ENCODE peak calls at places on chromosomes 6 and 20, in seven cellular contexts. G is mesendoderm, R is IMR-90, Y is trophoblast cell, P is mesenchymal stem cell, K is neuronal stem cell, S is H1. D is an unnamed sample.
A peak's percentile ranks its signal among the peaks of the same experiment; 100 is the strongest.

GRCh38 chr6:16684896-16685554 is 76.2 kb downstream of the ATXN1 start:
- DNase-seq in G (no peak), R (peak; percentile 82), Y (peak; percentile 47), P (peak; percentile 65), K (no peak), S (no peak), D (no peak)

GRCh38 chr6:125414507-125414906 is 112.7 kb upstream of the HDDC2 start:
- DNase-seq in G (no peak), R (no peak), Y (peak; percentile 1), P (no peak), K (no peak), S (no peak), D (no peak)

GRCh38 chr20:49630396-49630951 is 62.5 kb upstream of the PTGIS start:
- DNase-seq in G (no peak), R (no peak), Y (peak; percentile 80), P (no peak), K (no peak), S (no peak), D (no peak)

GRCh38 chr6:90610671-90611542 is 24.0 kb upstream of the MAP3K7 start:
- DNase-seq in G (peak; percentile 82), R (peak; percentile 4), Y (no peak), P (peak; percentile 37), K (peak; percentile 46), S (peak; percentile 77), D (peak; percentile 75)

GRCh38 chr6:158805698-158806373 is 13.3 kb downstream of the EZR start:
- DNase-seq in G (no peak), R (no peak), Y (no peak), P (no peak), K (no peak), S (no peak), D (no peak)

GRCh38 chr6:94350833-94351232 is 931.5 kb upstream of the EPHA7 start:
- DNase-seq in G (no peak), R (no peak), Y (no peak), P (no peak), K (no peak), S (no peak), D (no peak)

GRCh38 chr6:19309661-19310060 is 527.5 kb upstream of the ID4 start:
- DNase-seq in G (no peak), R (no peak), Y (no peak), P (no peak), K (no peak), S (no peak), D (no peak)

GRCh38 chr6:132768051-132768517 is 10.4 kb upstream of the VNN2 start:
- DNase-seq in G (peak; percentile 84), R (no peak), Y (peak; percentile 80), P (peak; percentile 74), K (peak; percentile 29), S (peak; percentile 82), D (peak; percentile 83)

GRCh38 chr20:24610341-24611115 is 141.1 kb downstream of the SYNDIG1 start:
- DNase-seq in G (peak; percentile 93), R (no peak), Y (no peak), P (no peak), K (no peak), S (no peak), D (no peak)

GRCh38 chr6:168837231-168837903 is 396.4 kb downstream of the SMOC2 start:
- DNase-seq in G (no peak), R (no peak), Y (peak; percentile 45), P (no peak), K (no peak), S (no peak), D (no peak)

GRCh38 chr6:17096076-17096475 is 5.8 kb upstream of the STMND1 start:
- DNase-seq in G (no peak), R (no peak), Y (peak; percentile 66), P (no peak), K (no peak), S (no peak), D (no peak)

GRCh38 chr6:15464211-15464725 is 198.6 kb downstream of the DTNBP1 start:
- DNase-seq in G (peak; percentile 52), R (no peak), Y (peak; percentile 49), P (peak; percentile 23), K (peak; percentile 23), S (peak; percentile 85), D (peak; percentile 57)

GRCh38 chr20:33910056-33910455 is 83.7 kb upstream of the RALY start:
- DNase-seq in G (no peak), R (peak; percentile 71), Y (no peak), P (peak; percentile 30), K (no peak), S (no peak), D (no peak)

GRCh38 chr6:11329841-11330765 is 97.6 kb upstream of the NEDD9 start:
- DNase-seq in G (no peak), R (no peak), Y (no peak), P (no peak), K (no peak), S (no peak), D (no peak)

GRCh38 chr6:2693191-2693590 is 57.5 kb downstream of the MYLK4 start:
- DNase-seq in G (no peak), R (no peak), Y (no peak), P (no peak), K (no peak), S (no peak), D (no peak)

GRCh38 chr6:157503018-157503747 is 122.2 kb downstream of the ZDHHC14 start:
- DNase-seq in G (no peak), R (no peak), Y (no peak), P (no peak), K (no peak), S (no peak), D (no peak)

GRCh38 chr6:121482751-121483150 is 47.3 kb downstream of the GJA1 start:
- DNase-seq in G (no peak), R (no peak), Y (no peak), P (no peak), K (no peak), S (no peak), D (no peak)

GRCh38 chr20:31260326-31260932 is 3.0 kb downstream of the DEFB115 start:
- DNase-seq in G (peak; percentile 11), R (no peak), Y (peak; percentile 1), P (no peak), K (no peak), S (no peak), D (no peak)

GRCh38 chr6:157222201-157222981 is 100.9 kb downstream of the TMEM242 start:
- DNase-seq in G (no peak), R (no peak), Y (no peak), P (no peak), K (no peak), S (peak; percentile 36), D (no peak)

GRCh38 chr6:54981276-54981609 is 134.7 kb downstream of the FAM83B start:
- DNase-seq in G (no peak), R (no peak), Y (peak; percentile 30), P (no peak), K (no peak), S (no peak), D (no peak)

GRCh38 chr6:38524436-38525145 is 115.1 kb downstream of the BTBD9 start:
- DNase-seq in G (no peak), R (peak; percentile 52), Y (no peak), P (no peak), K (no peak), S (no peak), D (no peak)

GRCh38 chr6:117272032-117272866 is 6.9 kb downstream of the VGLL2 start:
- DNase-seq in G (no peak), R (no peak), Y (no peak), P (no peak), K (no peak), S (no peak), D (peak; percentile 33)

GRCh38 chr20:56989516-56989915 is 276.9 kb downstream of the BMP7 start:
- DNase-seq in G (no peak), R (no peak), Y (peak; percentile 76), P (no peak), K (no peak), S (no peak), D (no peak)

GRCh38 chr20:46065006-46065405 is 24.8 kb downstream of the NCOA5 start:
- DNase-seq in G (no peak), R (no peak), Y (no peak), P (no peak), K (no peak), S (peak; percentile 19), D (no peak)

GRCh38 chr20:34390769-34391447 is 27.8 kb downstream of the ITCH start:
- DNase-seq in G (peak; percentile 44), R (peak; percentile 88), Y (peak; percentile 91), P (peak; percentile 83), K (no peak), S (no peak), D (no peak)

GRCh38 chr6:159193923-159194322 is 24.7 kb downstream of the FNDC1 start:
- DNase-seq in G (no peak), R (no peak), Y (peak; percentile 42), P (no peak), K (no peak), S (no peak), D (no peak)

GRCh38 chr20:59013959-59014608 is 5.1 kb upstream of the TUBB1 start:
- DNase-seq in G (no peak), R (peak; percentile 81), Y (peak; percentile 61), P (no peak), K (no peak), S (peak; percentile 27), D (no peak)
- H2AK5ac ChIP-seq in G (no peak overlapping the region), R (peak overlapping the region; percentile 65), Y (no peak overlapping the region), P (no peak overlapping the region), K (no peak overlapping the region), S (no peak overlapping the region), D (no peak overlapping the region)

GRCh38 chr20:2128542-2128941 is 26.9 kb downstream of the STK35 start:
- DNase-seq in G (no peak), R (no peak), Y (no peak), P (no peak), K (no peak), S (no peak), D (no peak)
- H2BK5ac ChIP-seq in G (no peak overlapping the region), R (no peak overlapping the region), Y (no peak overlapping the region), P (no peak overlapping the region), K (no peak overlapping the region), S (no peak overlapping the region), D (no peak overlapping the region)

GRCh38 chr6:74973621-74974020 is 232.2 kb downstream of the COL12A1 start:
- DNase-seq in G (no peak), R (no peak), Y (no peak), P (no peak), K (no peak), S (no peak), D (no peak)
- H2AK5ac ChIP-seq in G (no peak overlapping the region), R (no peak overlapping the region), Y (no peak overlapping the region), P (no peak overlapping the region), K (no peak overlapping the region), S (no peak overlapping the region), D (no peak overlapping the region)

GRCh38 chr6:163665464-163665863 is 250.9 kb downstream of the QKI start:
- DNase-seq in G (no peak), R (no peak), Y (no peak), P (no peak), K (no peak), S (no peak), D (no peak)

GRCh38 chr6:163661271-163661671 is 246.8 kb downstream of the QKI start:
- DNase-seq in G (no peak), R (no peak), Y (peak; percentile 20), P (no peak), K (no peak), S (no peak), D (no peak)

GRCh38 chr6:163659807-163660206 is 245.3 kb downstream of the QKI start:
- DNase-seq in G (no peak), R (no peak), Y (no peak), P (no peak), K (no peak), S (peak; percentile 3), D (no peak)

GRCh38 chr6:163662604-163663225 is 248.2 kb downstream of the QKI start:
- DNase-seq in G (no peak), R (no peak), Y (peak; percentile 60), P (no peak), K (no peak), S (no peak), D (no peak)

GRCh38 chr6:163663575-163663974 is 249.1 kb downstream of the QKI start:
- DNase-seq in G (no peak), R (no peak), Y (no peak), P (no peak), K (no peak), S (no peak), D (no peak)
- H2BK5ac ChIP-seq in G (no peak overlapping the region), R (no peak overlapping the region), Y (no peak overlapping the region), P (no peak overlapping the region), K (no peak overlapping the region), S (no peak overlapping the region), D (no peak overlapping the region)

D was measured in H9.